ENCODE peak calls at places on chromosomes 7 and 10, in five cellular contexts. M is Peyer's patch, O is NT2/D1, B is heart left ventricle, N is SJSA1. H is an unnamed sample.
A peak's percentile ranks its signal among the peaks of the same experiment; 100 is the strongest.

GRCh38 chr10:112446855-112447691 is at the start of the genes VTI1A and ZDHHC6:
- DNase-seq in N (peak; percentile 90), M (peak; percentile 89), B (peak; percentile 89), O (peak; percentile 71), H (peak; percentile 91)

GRCh38 chr7:93836111-93836510 is 54.4 kb downstream of the TFPI2 start:
- DNase-seq in M (no peak), N (no peak), O (no peak), B (no peak), H (no peak)

GRCh38 chr7:3172768-3173280 is 128.2 kb upstream of the SDK1 start:
- DNase-seq in B (no peak), N (no peak), O (no peak), M (no peak), H (no peak)

GRCh38 chr7:157027568-157028527 is 17.4 kb upstream of the MNX1 start:
- DNase-seq in O (no peak), M (no peak), B (no peak), N (no peak), H (no peak)

GRCh38 chr7:81516898-81517297 is 252.9 kb downstream of the HGF start:
- DNase-seq in N (no peak), O (no peak), B (no peak), M (no peak), H (no peak)

GRCh38 chr7:98276241-98276761 is 5.2 kb upstream of the BRI3 start:
- DNase-seq in N (no peak), O (no peak), M (no peak), B (no peak), H (no peak)

GRCh38 chr10:80599424-80599847 is 61.7 kb downstream of the SH2D4B start:
- DNase-seq in O (peak; percentile 77), N (peak; percentile 23), M (no peak), B (peak; percentile 40), H (peak; percentile 59)

GRCh38 chr10:71621263-71621751 is 98.3 kb downstream of the C10orf105 start:
- DNase-seq in B (no peak), M (no peak), O (no peak), N (no peak), H (no peak)

GRCh38 chr7:101172854-101173751 is 7.0 kb downstream of the NAT16 start:
- DNase-seq in M (peak; percentile 72), B (peak; percentile 84), O (no peak), N (peak; percentile 53), H (no peak)

GRCh38 chr7:84236398-84236797 is 41.8 kb upstream of the SEMA3A start:
- DNase-seq in M (no peak), B (no peak), N (no peak), O (no peak), H (no peak)

GRCh38 chr7:157001920-157002818 is 8.3 kb downstream of the MNX1 start:
- DNase-seq in O (no peak), M (no peak), B (no peak), N (no peak), H (no peak)

GRCh38 chr7:137873524-137873923 is 26.8 kb upstream of the DGKI start:
- DNase-seq in N (peak; percentile 60), M (no peak), O (no peak), B (no peak), H (no peak)

GRCh38 chr10:80444124-80444523 is 10.0 kb upstream of the TSPAN14 start:
- DNase-seq in O (no peak), M (no peak), B (no peak), N (peak; percentile 76), H (no peak)

GRCh38 chr10:3729397-3729796 is 55.6 kb downstream of the KLF6 start:
- DNase-seq in M (no peak), O (no peak), B (no peak), N (no peak), H (no peak)

GRCh38 chr7:2071133-2071832 is 161.5 kb downstream of the MAD1L1 start:
- DNase-seq in B (no peak), M (no peak), N (no peak), O (no peak), H (no peak)

GRCh38 chr7:339062-339342 is 49.0 kb downstream of the FOXL3 start:
- DNase-seq in B (no peak), O (no peak), M (no peak), N (no peak), H (no peak)

GRCh38 chr10:93193886-93194285 is 120.2 kb downstream of the CYP26A1 start:
- DNase-seq in N (no peak), O (no peak), B (no peak), M (no peak), H (no peak)

GRCh38 chr10:84176351-84176750 is 2.8 kb downstream of the GPR15LG start:
- DNase-seq in M (no peak), O (no peak), N (no peak), B (no peak), H (no peak)
- H3K4me1 ChIP-seq in M (peaks cover 13% of the 10 kb centered on the region), O (peaks cover 6% of the 10 kb centered on the region), N (peaks cover 4% of the 10 kb centered on the region), B (no peaks in the 10 kb centered on the region), H (no peaks in the 10 kb centered on the region)

GRCh38 chr10:72736176-72736795 is 44.3 kb downstream of the MCU start:
- DNase-seq in N (peak; percentile 51), M (no peak), B (no peak), O (no peak), H (no peak)

GRCh38 chr10:72738476-72738875 is 46.5 kb downstream of the MCU start:
- DNase-seq in B (no peak), O (no peak), N (peak; percentile 17), M (no peak), H (no peak)

GRCh38 chr10:72735288-72735926 is 43.5 kb downstream of the MCU start:
- DNase-seq in N (no peak), B (no peak), O (no peak), M (no peak), H (no peak)

GRCh38 chr10:72733989-72734388 is 42.0 kb downstream of the MCU start:
- DNase-seq in M (no peak), O (no peak), N (no peak), B (no peak), H (no peak)

GRCh38 chr10:72736881-72737280 is 44.9 kb downstream of the MCU start:
- DNase-seq in M (no peak), O (no peak), N (peak; percentile 51), B (no peak), H (no peak)
- H3K4me1 ChIP-seq in M (no peaks in the 10 kb centered on the region), O (no peaks in the 10 kb centered on the region), N (peaks cover 49% of the 10 kb centered on the region), B (peaks cover 14% of the 10 kb centered on the region), H (peaks cover 10% of the 10 kb centered on the region)

GRCh38 chr7:21914671-21915070 is 31.0 kb downstream of the CDCA7L start:
- DNase-seq in M (no peak), N (no peak), O (no peak), B (no peak), H (no peak)

GRCh38 chr7:21910253-21910652 is 35.4 kb downstream of the CDCA7L start:
- DNase-seq in B (no peak), N (no peak), M (no peak), O (no peak), H (no peak)

GRCh38 chr7:21911341-21911875 is 34.3 kb downstream of the CDCA7L start:
- DNase-seq in N (peak; percentile 41), O (no peak), M (no peak), B (no peak), H (no peak)

GRCh38 chr7:21912931-21913780 is 32.5 kb downstream of the CDCA7L start:
- DNase-seq in O (no peak), B (no peak), N (no peak), M (no peak), H (no peak)

GRCh38 chr7:21912305-21912704 is 33.4 kb downstream of the CDCA7L start:
- DNase-seq in N (no peak), M (no peak), O (no peak), B (peak; percentile 74), H (no peak)
- H3K4me1 ChIP-seq in N (peaks cover 20% of the 10 kb centered on the region), M (no peaks in the 10 kb centered on the region), O (no peaks in the 10 kb centered on the region), B (peaks cover 4% of the 10 kb centered on the region), H (no peaks in the 10 kb centered on the region)

GRCh38 chr7:129948338-129948737 is 4.4 kb downstream of the UBE2H start:
- DNase-seq in B (no peak), N (peak; percentile 23), O (no peak), M (no peak), H (no peak)

GRCh38 chr7:129948877-129949291 is 3.9 kb downstream of the UBE2H start:
- DNase-seq in O (peak; percentile 90), B (peak; percentile 89), N (peak; percentile 88), M (peak; percentile 82), H (peak; percentile 86)

GRCh38 chr7:129946282-129946681 is 6.5 kb downstream of the UBE2H start:
- DNase-seq in N (no peak), M (no peak), B (no peak), O (no peak), H (no peak)

GRCh38 chr7:129947001-129947400 is 5.8 kb downstream of the UBE2H start:
- DNase-seq in M (no peak), O (no peak), N (no peak), B (no peak), H (no peak)

GRCh38 chr7:129947701-129948100 is 5.1 kb downstream of the UBE2H start:
- DNase-seq in N (peak; percentile 88), B (no peak), O (no peak), M (no peak), H (no peak)
- H3K4me1 ChIP-seq in N (peaks cover 46% of the 10 kb centered on the region), B (peaks cover 8% of the 10 kb centered on the region), O (no peaks in the 10 kb centered on the region), M (no peaks in the 10 kb centered on the region), H (peaks cover 53% of the 10 kb centered on the region)

DNA sequence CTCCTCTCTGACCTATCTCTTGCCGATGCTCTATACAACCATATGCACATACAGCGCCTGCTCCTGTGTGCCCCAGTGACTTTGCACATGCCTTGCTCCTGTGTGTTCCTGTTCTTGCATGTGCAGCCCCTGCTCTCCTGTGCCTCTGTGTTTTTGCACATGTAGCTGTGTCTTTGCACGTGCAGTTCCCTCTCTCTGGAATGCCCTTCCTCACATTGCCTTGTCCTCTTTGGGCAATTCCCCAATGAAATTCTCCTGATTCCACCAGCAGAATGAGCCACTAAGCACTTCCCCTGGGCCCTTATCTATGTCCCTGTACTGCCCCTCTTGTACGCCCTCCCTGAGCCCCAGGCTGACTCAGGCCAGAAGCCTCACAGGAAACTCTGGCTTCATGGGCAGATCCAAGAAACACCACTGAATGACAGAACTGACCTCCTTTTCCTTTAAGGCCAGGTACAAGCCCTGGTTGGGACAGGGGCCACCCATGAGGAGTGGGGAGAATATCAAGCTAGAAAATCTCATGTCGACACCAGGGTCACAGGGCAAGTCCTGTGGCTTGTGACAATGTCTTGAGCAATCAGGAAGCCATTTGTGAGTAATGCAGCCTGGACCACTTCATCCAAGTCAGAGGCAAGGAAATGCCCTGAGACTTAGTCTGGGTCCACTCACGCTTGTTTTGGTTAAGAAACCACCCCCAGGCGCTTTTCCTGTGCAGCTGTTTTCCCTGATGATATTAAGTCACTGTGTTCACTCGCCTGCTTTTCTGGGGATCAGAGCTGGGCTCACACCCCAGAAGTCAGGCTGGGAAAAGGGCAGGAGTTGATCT is 1.9 kb upstream of the ARHGAP22 start:
- DNase-seq in M (no peak), N (peak; percentile 58), O (no peak), B (peak; percentile 59), H (no peak)
- H3K4me1 ChIP-seq in M (peaks cover 5% of the 10 kb centered on the region), N (peaks cover 40% of the 10 kb centered on the region), O (peaks cover 10% of the 10 kb centered on the region), B (peaks cover 6% of the 10 kb centered on the region), H (peaks cover 6% of the 10 kb centered on the region)